ENCODE peak calls at places on chromosomes 1 and 21, in eight cellular contexts. One of them, this sample, is unnamed.
A peak's percentile ranks its signal among the peaks of the same experiment; 100 is the strongest.

GRCh38 chr1:18965206-18966173 is 9.0 kb upstream of the IFFO2 start:
- DNase-seq in K562: no peak
- DNase-seq in H1: peak; percentile 75
- DNase-seq in spleen: peak; percentile 24
- DNase-seq in vagina: no peak
- DNase-seq in transverse colon: no peak
- DNase-seq in GM23338: peak; percentile 70
- DNase-seq in breast epithelium: peak; percentile 74
- DNase-seq in this sample: no peak

GRCh38 chr1:230376296-230376695 is 49.8 kb downstream of the PGBD5 start:
- DNase-seq in K562: no peak
- DNase-seq in H1: no peak
- DNase-seq in spleen: no peak
- DNase-seq in vagina: no peak
- DNase-seq in transverse colon: no peak
- DNase-seq in GM23338: no peak
- DNase-seq in breast epithelium: no peak
- DNase-seq in this sample: no peak

GRCh38 chr1:47196622-47197021 is 6.8 kb upstream of the PDZK1IP1 start:
- DNase-seq in K562: no peak
- DNase-seq in H1: no peak
- DNase-seq in spleen: peak; percentile 50
- DNase-seq in vagina: no peak
- DNase-seq in transverse colon: no peak
- DNase-seq in GM23338: peak; percentile 47
- DNase-seq in breast epithelium: no peak
- DNase-seq in this sample: no peak

GRCh38 chr1:181318858-181319235 is 164.5 kb upstream of the CACNA1E start:
- DNase-seq in K562: no peak
- DNase-seq in H1: no peak
- DNase-seq in spleen: no peak
- DNase-seq in vagina: no peak
- DNase-seq in transverse colon: no peak
- DNase-seq in GM23338: no peak
- DNase-seq in breast epithelium: no peak
- DNase-seq in this sample: no peak

GRCh38 chr1:119838255-119838654 is 27.0 kb upstream of the REG4 start:
- DNase-seq in K562: no peak
- DNase-seq in H1: no peak
- DNase-seq in spleen: no peak
- DNase-seq in vagina: no peak
- DNase-seq in transverse colon: no peak
- DNase-seq in GM23338: no peak
- DNase-seq in breast epithelium: no peak
- DNase-seq in this sample: no peak

GRCh38 chr1:41536296-41536695 is 51.8 kb upstream of the EDN2 start:
- DNase-seq in K562: no peak
- DNase-seq in H1: no peak
- DNase-seq in spleen: peak; percentile 56
- DNase-seq in vagina: no peak
- DNase-seq in transverse colon: peak; percentile 6
- DNase-seq in GM23338: no peak
- DNase-seq in breast epithelium: no peak
- DNase-seq in this sample: no peak

GRCh38 chr1:37035828-37036666 is 1.7 kb upstream of the GRIK3 start:
- DNase-seq in K562: peak; percentile 47
- DNase-seq in H1: no peak
- DNase-seq in spleen: peak; percentile 81
- DNase-seq in vagina: no peak
- DNase-seq in transverse colon: no peak
- DNase-seq in GM23338: peak; percentile 87
- DNase-seq in breast epithelium: no peak
- DNase-seq in this sample: no peak

GRCh38 chr1:111904478-111905218 is 84.8 kb downstream of the KCND3 start:
- DNase-seq in K562: no peak
- DNase-seq in H1: no peak
- DNase-seq in spleen: no peak
- DNase-seq in vagina: no peak
- DNase-seq in transverse colon: no peak
- DNase-seq in GM23338: peak; percentile 42
- DNase-seq in breast epithelium: no peak
- DNase-seq in this sample: no peak

GRCh38 chr1:38488162-38488898 is 371.2 kb downstream of the RRAGC start:
- DNase-seq in K562: no peak
- DNase-seq in H1: no peak
- DNase-seq in spleen: no peak
- DNase-seq in vagina: peak; percentile 40
- DNase-seq in transverse colon: no peak
- DNase-seq in GM23338: no peak
- DNase-seq in breast epithelium: no peak
- DNase-seq in this sample: no peak

GRCh38 chr1:177700856-177701255 is 269.0 kb downstream of the SEC16B start:
- DNase-seq in K562: no peak
- DNase-seq in H1: no peak
- DNase-seq in spleen: no peak
- DNase-seq in vagina: no peak
- DNase-seq in transverse colon: no peak
- DNase-seq in GM23338: no peak
- DNase-seq in breast epithelium: no peak
- DNase-seq in this sample: no peak

GRCh38 chr1:182671779-182672486 is 12.5 kb downstream of the RGS8 start:
- DNase-seq in K562: no peak
- DNase-seq in H1: no peak
- DNase-seq in spleen: no peak
- DNase-seq in vagina: no peak
- DNase-seq in transverse colon: no peak
- DNase-seq in GM23338: no peak
- DNase-seq in breast epithelium: no peak
- DNase-seq in this sample: no peak

GRCh38 chr1:208025036-208025435 is 114.1 kb upstream of the CD34 start:
- DNase-seq in K562: no peak
- DNase-seq in H1: no peak
- DNase-seq in spleen: no peak
- DNase-seq in vagina: no peak
- DNase-seq in transverse colon: no peak
- DNase-seq in GM23338: no peak
- DNase-seq in breast epithelium: no peak
- DNase-seq in this sample: no peak

GRCh38 chr1:41626616-41627375 is 142.3 kb upstream of the EDN2 start:
- DNase-seq in K562: no peak
- DNase-seq in H1: no peak
- DNase-seq in spleen: no peak
- DNase-seq in vagina: peak; percentile 94
- DNase-seq in transverse colon: no peak
- DNase-seq in GM23338: no peak
- DNase-seq in breast epithelium: no peak
- DNase-seq in this sample: no peak

GRCh38 chr1:118136511-118136937 is 48.5 kb downstream of the SPAG17 start:
- DNase-seq in K562: no peak
- DNase-seq in H1: no peak
- DNase-seq in spleen: no peak
- DNase-seq in vagina: no peak
- DNase-seq in transverse colon: no peak
- DNase-seq in GM23338: no peak
- DNase-seq in breast epithelium: no peak
- DNase-seq in this sample: no peak

GRCh38 chr21:41712201-41712600 is 54.7 kb downstream of the RIPK4 start:
- DNase-seq in K562: no peak
- DNase-seq in H1: peak; percentile 36
- DNase-seq in spleen: no peak
- DNase-seq in vagina: no peak
- DNase-seq in transverse colon: no peak
- DNase-seq in GM23338: peak; percentile 74
- DNase-seq in breast epithelium: no peak
- DNase-seq in this sample: no peak

GRCh38 chr1:115332813-115333608 is 5.0 kb downstream of the NGF start:
- DNase-seq in K562: no peak
- DNase-seq in H1: no peak
- DNase-seq in spleen: no peak
- DNase-seq in vagina: no peak
- DNase-seq in transverse colon: no peak
- DNase-seq in GM23338: peak; percentile 38
- DNase-seq in breast epithelium: no peak
- DNase-seq in this sample: no peak

GRCh38 chr1:246809473-246809872 is 85.3 kb downstream of the SCCPDH start:
- DNase-seq in K562: no peak
- DNase-seq in H1: no peak
- DNase-seq in spleen: peak; percentile 52
- DNase-seq in vagina: no peak
- DNase-seq in transverse colon: no peak
- DNase-seq in GM23338: no peak
- DNase-seq in breast epithelium: no peak
- DNase-seq in this sample: no peak

GRCh38 chr1:117644696-117645311 is 39.0 kb downstream of the TENT5C start:
- DNase-seq in K562: peak; percentile 92
- DNase-seq in H1: no peak
- DNase-seq in spleen: no peak
- DNase-seq in vagina: no peak
- DNase-seq in transverse colon: no peak
- DNase-seq in GM23338: no peak
- DNase-seq in breast epithelium: no peak
- DNase-seq in this sample: no peak

GRCh38 chr1:17674707-17675505 is 80.2 kb upstream of the ACTL8 start:
- DNase-seq in K562: no peak
- DNase-seq in H1: no peak
- DNase-seq in spleen: no peak
- DNase-seq in vagina: no peak
- DNase-seq in transverse colon: no peak
- DNase-seq in GM23338: no peak
- DNase-seq in breast epithelium: no peak
- DNase-seq in this sample: no peak

GRCh38 chr1:201737350-201738060 is 91.5 kb upstream of the IPO9 start:
- DNase-seq in K562: no peak
- DNase-seq in H1: no peak
- DNase-seq in spleen: no peak
- DNase-seq in vagina: no peak
- DNase-seq in transverse colon: peak; percentile 30
- DNase-seq in GM23338: peak; percentile 80
- DNase-seq in breast epithelium: no peak
- DNase-seq in this sample: no peak

GRCh38 chr1:201624741-201625646 is 86.1 kb downstream of the NAV1 start:
- DNase-seq in K562: no peak
- DNase-seq in H1: no peak
- DNase-seq in spleen: no peak
- DNase-seq in vagina: no peak
- DNase-seq in transverse colon: no peak
- DNase-seq in GM23338: no peak
- DNase-seq in breast epithelium: no peak
- DNase-seq in this sample: no peak

GRCh38 chr1:156551066-156551643 is 21.2 kb downstream of the IQGAP3 start:
- DNase-seq in K562: no peak
- DNase-seq in H1: no peak
- DNase-seq in spleen: no peak
- DNase-seq in vagina: no peak
- DNase-seq in transverse colon: no peak
- DNase-seq in GM23338: no peak
- DNase-seq in breast epithelium: no peak
- DNase-seq in this sample: no peak

GRCh38 chr1:233114159-233114558 is 163.7 kb downstream of the NTPCR start:
- DNase-seq in K562: peak; percentile 7
- DNase-seq in H1: no peak
- DNase-seq in spleen: no peak
- DNase-seq in vagina: no peak
- DNase-seq in transverse colon: no peak
- DNase-seq in GM23338: peak; percentile 25
- DNase-seq in breast epithelium: no peak
- DNase-seq in this sample: no peak

GRCh38 chr1:171468120-171468790 is 17.1 kb upstream of the PRRC2C start:
- DNase-seq in K562: no peak
- DNase-seq in H1: no peak
- DNase-seq in spleen: no peak
- DNase-seq in vagina: no peak
- DNase-seq in transverse colon: no peak
- DNase-seq in GM23338: no peak
- DNase-seq in breast epithelium: no peak
- DNase-seq in this sample: no peak

GRCh38 chr21:40466893-40467483 is 380.0 kb downstream of the DSCAM start:
- DNase-seq in K562: peak; percentile 2
- DNase-seq in H1: no peak
- DNase-seq in spleen: no peak
- DNase-seq in vagina: no peak
- DNase-seq in transverse colon: no peak
- DNase-seq in GM23338: peak; percentile 32
- DNase-seq in breast epithelium: no peak
- DNase-seq in this sample: no peak

GRCh38 chr21:18058731-18059398 is 185.8 kb upstream of the CHODL start:
- DNase-seq in K562: no peak
- DNase-seq in H1: no peak
- DNase-seq in spleen: no peak
- DNase-seq in vagina: no peak
- DNase-seq in transverse colon: no peak
- DNase-seq in GM23338: no peak
- DNase-seq in breast epithelium: no peak
- DNase-seq in this sample: no peak
- TF ChIP-seq POLR2AphosphoS5 in K562: no peak
- TF ChIP-seq POLR2AphosphoS5 in H1: no peak
- TF ChIP-seq POLR2AphosphoS5 in spleen: no peak
- TF ChIP-seq POLR2AphosphoS5 in vagina: no peak
- TF ChIP-seq POLR2AphosphoS5 in transverse colon: no peak
- TF ChIP-seq POLR2AphosphoS5 in GM23338: no peak
- TF ChIP-seq POLR2AphosphoS5 in breast epithelium: no peak
- TF ChIP-seq POLR2AphosphoS5 in this sample: no peak

DNA sequence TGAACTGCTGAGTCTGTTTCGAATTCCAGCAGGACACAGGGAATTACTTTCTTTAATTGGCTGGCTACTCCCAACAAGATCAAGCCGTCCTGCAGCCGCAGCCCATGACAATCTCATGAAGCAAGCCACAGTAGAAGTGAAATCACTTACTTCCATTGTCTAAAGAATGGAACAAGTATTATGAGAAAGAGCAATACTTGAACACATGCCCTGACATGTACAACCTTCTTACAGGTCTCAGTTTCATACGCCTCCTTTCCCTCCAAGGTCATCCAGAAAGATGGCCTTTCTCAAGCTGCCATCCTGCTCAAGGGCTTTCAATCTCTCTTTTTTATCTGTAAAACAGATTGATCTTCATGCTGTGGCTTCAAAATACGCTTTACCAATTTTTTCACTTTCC is 85.1 kb downstream of the PCSK9 start:
- DNase-seq in K562: no peak
- DNase-seq in H1: no peak
- DNase-seq in spleen: no peak
- DNase-seq in vagina: no peak
- DNase-seq in transverse colon: no peak
- DNase-seq in GM23338: no peak
- DNase-seq in breast epithelium: no peak
- DNase-seq in this sample: no peak
- H3K4me3 ChIP-seq in K562: no peak overlapping the region
- H3K4me3 ChIP-seq in H1: no peak overlapping the region
- H3K4me3 ChIP-seq in spleen: no peak overlapping the region
- H3K4me3 ChIP-seq in vagina: no peak overlapping the region
- H3K4me3 ChIP-seq in transverse colon: no peak overlapping the region
- H3K4me3 ChIP-seq in GM23338: no peak overlapping the region
- H3K4me3 ChIP-seq in breast epithelium: no peak overlapping the region
- H3K4me3 ChIP-seq in this sample: no peak overlapping the region

GRCh38 chr1:234987415-234988159 is 141.1 kb downstream of the TOMM20 start:
- DNase-seq in K562: no peak
- DNase-seq in H1: no peak
- DNase-seq in spleen: no peak
- DNase-seq in vagina: no peak
- DNase-seq in transverse colon: peak; percentile 68
- DNase-seq in GM23338: peak; percentile 85
- DNase-seq in breast epithelium: peak; percentile 94
- DNase-seq in this sample: peak; percentile 96
- TF ChIP-seq POLR2AphosphoS5 in K562: no peak
- TF ChIP-seq POLR2AphosphoS5 in H1: no peak
- TF ChIP-seq POLR2AphosphoS5 in spleen: peak; percentile 42
- TF ChIP-seq POLR2AphosphoS5 in vagina: peak; percentile 53
- TF ChIP-seq POLR2AphosphoS5 in transverse colon: peak; percentile 70
- TF ChIP-seq POLR2AphosphoS5 in GM23338: no peak
- TF ChIP-seq POLR2AphosphoS5 in breast epithelium: peak; percentile 88
- TF ChIP-seq POLR2AphosphoS5 in this sample: peak; percentile 87

GRCh38 chr1:152514715-152515453 is 602 bp downstream of the CRCT1 start:
- DNase-seq in K562: no peak
- DNase-seq in H1: no peak
- DNase-seq in spleen: no peak
- DNase-seq in vagina: no peak
- DNase-seq in transverse colon: no peak
- DNase-seq in GM23338: no peak
- DNase-seq in breast epithelium: no peak
- DNase-seq in this sample: peak; percentile 55
- H3K4me3 ChIP-seq in K562: no peak overlapping the region
- H3K4me3 ChIP-seq in H1: no peak overlapping the region
- H3K4me3 ChIP-seq in spleen: no peak overlapping the region
- H3K4me3 ChIP-seq in vagina: peak overlapping the region; percentile 4
- H3K4me3 ChIP-seq in transverse colon: peak overlapping the region; percentile 41
- H3K4me3 ChIP-seq in GM23338: peak overlapping the region; percentile 52
- H3K4me3 ChIP-seq in breast epithelium: peak overlapping the region; percentile 5
- H3K4me3 ChIP-seq in this sample: peak overlapping the region; percentile 35

This sample was measured in esophagus muscularis mucosa.